ENCODE peak calls at places on chromosomes 6 and 20, in nine cellular contexts. One of them, this sample, is unnamed.

GRCh38 chr6:29953706-29954105 is 11.4 kb downstream of the HLA-A start:
- DNase-seq in breast epithelium: no peak
- DNase-seq in upper lobe of right lung: no peak
- DNase-seq in neuronal stem cell: no peak
- DNase-seq in Peyer's patch: no peak
- DNase-seq in SJSA1: no peak
- DNase-seq in ovary: no peak
- DNase-seq in endothelial cell of umbilical vein: no peak
- DNase-seq in PC-9: no peak
- DNase-seq in this sample: no peak

GRCh38 chr20:47905628-47906487 is 120.6 kb upstream of the SULF2 start:
- DNase-seq in PC-9: no peak
- DNase-seq in upper lobe of right lung: no peak
- DNase-seq in Peyer's patch: no peak
- DNase-seq in breast epithelium: no peak
- DNase-seq in neuronal stem cell: no peak
- DNase-seq in ovary: no peak
- DNase-seq in endothelial cell of umbilical vein: no peak
- DNase-seq in SJSA1: no peak
- DNase-seq in this sample: no peak

GRCh38 chr6:13457577-13457976 is 29.8 kb downstream of the GFOD1 start:
- DNase-seq in PC-9: no peak
- DNase-seq in ovary: no peak
- DNase-seq in Peyer's patch: no peak
- DNase-seq in upper lobe of right lung: no peak
- DNase-seq in endothelial cell of umbilical vein: no peak
- DNase-seq in SJSA1: no peak
- DNase-seq in breast epithelium: no peak
- DNase-seq in neuronal stem cell: no peak
- DNase-seq in this sample: no peak

GRCh38 chr6:37624606-37625574 is 72.8 kb downstream of the MDGA1 start:
- DNase-seq in SJSA1: no peak
- DNase-seq in Peyer's patch: peak; percentile 25
- DNase-seq in endothelial cell of umbilical vein: peak; percentile 27
- DNase-seq in neuronal stem cell: no peak
- DNase-seq in PC-9: peak; percentile 83
- DNase-seq in ovary: peak; percentile 62
- DNase-seq in upper lobe of right lung: peak; percentile 89
- DNase-seq in breast epithelium: no peak
- DNase-seq in this sample: no peak

GRCh38 chr20:47878601-47879004 is 93.3 kb upstream of the SULF2 start:
- DNase-seq in ovary: no peak
- DNase-seq in PC-9: peak; percentile 59
- DNase-seq in upper lobe of right lung: no peak
- DNase-seq in Peyer's patch: no peak
- DNase-seq in breast epithelium: no peak
- DNase-seq in SJSA1: no peak
- DNase-seq in endothelial cell of umbilical vein: peak; percentile 89
- DNase-seq in neuronal stem cell: no peak
- DNase-seq in this sample: no peak

GRCh38 chr20:62648318-62648995 is 6.2 kb downstream of the SLCO4A1 start:
- DNase-seq in ovary: no peak
- DNase-seq in endothelial cell of umbilical vein: no peak
- DNase-seq in SJSA1: no peak
- DNase-seq in Peyer's patch: no peak
- DNase-seq in breast epithelium: no peak
- DNase-seq in neuronal stem cell: no peak
- DNase-seq in upper lobe of right lung: no peak
- DNase-seq in PC-9: no peak
- DNase-seq in this sample: no peak

GRCh38 chr20:16694176-16694575 is 35.6 kb upstream of the SNRPB2 start:
- DNase-seq in upper lobe of right lung: no peak
- DNase-seq in ovary: no peak
- DNase-seq in endothelial cell of umbilical vein: no peak
- DNase-seq in breast epithelium: no peak
- DNase-seq in neuronal stem cell: no peak
- DNase-seq in PC-9: no peak
- DNase-seq in SJSA1: no peak
- DNase-seq in Peyer's patch: no peak
- DNase-seq in this sample: no peak

GRCh38 chr6:17341891-17342290 is 51.5 kb upstream of the CAP2 start:
- DNase-seq in Peyer's patch: no peak
- DNase-seq in endothelial cell of umbilical vein: no peak
- DNase-seq in PC-9: no peak
- DNase-seq in upper lobe of right lung: no peak
- DNase-seq in SJSA1: no peak
- DNase-seq in neuronal stem cell: no peak
- DNase-seq in ovary: no peak
- DNase-seq in breast epithelium: no peak
- DNase-seq in this sample: no peak

GRCh38 chr6:144417686-144418085 is 132.6 kb downstream of the UTRN start:
- DNase-seq in neuronal stem cell: no peak
- DNase-seq in SJSA1: no peak
- DNase-seq in Peyer's patch: no peak
- DNase-seq in endothelial cell of umbilical vein: peak; percentile 49
- DNase-seq in breast epithelium: no peak
- DNase-seq in PC-9: no peak
- DNase-seq in upper lobe of right lung: no peak
- DNase-seq in ovary: no peak
- DNase-seq in this sample: no peak

GRCh38 chr6:129621252-129621651 is 88.7 kb downstream of the ARHGAP18 start:
- DNase-seq in ovary: no peak
- DNase-seq in neuronal stem cell: no peak
- DNase-seq in Peyer's patch: no peak
- DNase-seq in SJSA1: no peak
- DNase-seq in upper lobe of right lung: no peak
- DNase-seq in PC-9: no peak
- DNase-seq in endothelial cell of umbilical vein: no peak
- DNase-seq in breast epithelium: no peak
- DNase-seq in this sample: no peak

GRCh38 chr6:53647437-53648094 is 18.0 kb downstream of the KLHL31 start:
- DNase-seq in SJSA1: peak; percentile 39
- DNase-seq in PC-9: no peak
- DNase-seq in ovary: no peak
- DNase-seq in endothelial cell of umbilical vein: no peak
- DNase-seq in upper lobe of right lung: no peak
- DNase-seq in breast epithelium: no peak
- DNase-seq in neuronal stem cell: no peak
- DNase-seq in Peyer's patch: peak; percentile 71
- DNase-seq in this sample: no peak

GRCh38 chr6:137864812-137865508 is 2.1 kb upstream of the TNFAIP3 start:
- DNase-seq in breast epithelium: no peak
- DNase-seq in upper lobe of right lung: no peak
- DNase-seq in PC-9: no peak
- DNase-seq in neuronal stem cell: no peak
- DNase-seq in SJSA1: no peak
- DNase-seq in Peyer's patch: no peak
- DNase-seq in ovary: no peak
- DNase-seq in endothelial cell of umbilical vein: no peak
- DNase-seq in this sample: no peak
- H3K27ac ChIP-seq in breast epithelium: no peak overlapping the region
- H3K27ac ChIP-seq in upper lobe of right lung: no peak overlapping the region
- H3K27ac ChIP-seq in PC-9: peak overlapping the region; percentile 80
- H3K27ac ChIP-seq in neuronal stem cell: no peak overlapping the region
- H3K27ac ChIP-seq in SJSA1: no peak overlapping the region
- H3K27ac ChIP-seq in Peyer's patch: no peak overlapping the region
- H3K27ac ChIP-seq in ovary: no peak overlapping the region
- H3K27ac ChIP-seq in endothelial cell of umbilical vein: no peak overlapping the region
- H3K27ac ChIP-seq in this sample: no peak overlapping the region

GRCh38 chr20:49583669-49584417 is 15.9 kb upstream of the PTGIS start:
- DNase-seq in PC-9: peak; percentile 88
- DNase-seq in breast epithelium: peak; percentile 48
- DNase-seq in SJSA1: no peak
- DNase-seq in neuronal stem cell: no peak
- DNase-seq in upper lobe of right lung: no peak
- DNase-seq in ovary: peak; percentile 86
- DNase-seq in endothelial cell of umbilical vein: peak; percentile 92
- DNase-seq in Peyer's patch: no peak
- DNase-seq in this sample: peak; percentile 93

GRCh38 chr20:49584418-49585382 is 16.8 kb upstream of the PTGIS start:
- DNase-seq in PC-9: peak; percentile 71
- DNase-seq in SJSA1: no peak
- DNase-seq in neuronal stem cell: no peak
- DNase-seq in upper lobe of right lung: no peak
- DNase-seq in ovary: no peak
- DNase-seq in Peyer's patch: no peak
- DNase-seq in breast epithelium: no peak
- DNase-seq in endothelial cell of umbilical vein: no peak
- DNase-seq in this sample: peak; percentile 64

GRCh38 chr20:49586967-49587587 is 19.1 kb upstream of the PTGIS start:
- DNase-seq in ovary: peak; percentile 49
- DNase-seq in SJSA1: no peak
- DNase-seq in endothelial cell of umbilical vein: peak; percentile 72
- DNase-seq in upper lobe of right lung: no peak
- DNase-seq in neuronal stem cell: no peak
- DNase-seq in Peyer's patch: no peak
- DNase-seq in PC-9: no peak
- DNase-seq in breast epithelium: no peak
- DNase-seq in this sample: peak; percentile 92

GRCh38 chr20:49583343-49583668 is 15.4 kb upstream of the PTGIS start:
- DNase-seq in ovary: no peak
- DNase-seq in SJSA1: no peak
- DNase-seq in PC-9: no peak
- DNase-seq in breast epithelium: no peak
- DNase-seq in upper lobe of right lung: no peak
- DNase-seq in Peyer's patch: no peak
- DNase-seq in neuronal stem cell: no peak
- DNase-seq in endothelial cell of umbilical vein: no peak
- DNase-seq in this sample: no peak

DNA sequence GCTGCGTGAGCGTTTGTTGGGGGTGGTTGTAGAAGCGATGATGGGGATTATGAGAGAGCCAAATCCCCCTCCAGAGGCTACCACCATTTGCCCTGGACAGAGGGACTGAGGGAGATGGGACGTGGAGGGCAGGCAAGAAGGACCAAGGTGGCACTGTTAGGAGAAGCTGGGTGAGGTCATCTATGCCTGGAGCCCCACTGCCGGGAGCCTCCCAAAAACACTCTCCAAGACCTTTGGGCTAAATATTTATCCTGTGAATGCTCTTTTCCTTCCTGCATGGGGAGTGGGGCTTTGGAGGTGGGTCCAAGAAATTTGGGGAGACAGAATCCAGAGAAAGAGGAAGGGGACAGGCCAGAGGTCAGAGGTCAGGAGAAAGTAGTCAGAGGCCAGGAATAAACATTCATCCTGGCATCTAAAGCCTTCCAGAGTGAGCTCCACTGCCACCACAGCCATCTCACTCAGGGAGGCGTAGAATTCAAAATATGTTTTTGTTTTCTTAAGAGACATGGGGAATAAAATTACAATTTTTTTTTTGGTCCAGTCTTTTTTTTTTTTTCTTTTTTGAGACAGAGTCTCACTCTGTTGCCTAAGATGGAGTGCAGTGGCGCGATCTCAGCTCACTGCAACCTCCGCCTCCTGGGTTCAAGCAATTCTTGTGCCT is 17.8 kb upstream of the PTGIS start:
- DNase-seq in ovary: peak; percentile 36
- DNase-seq in breast epithelium: no peak
- DNase-seq in upper lobe of right lung: no peak
- DNase-seq in SJSA1: no peak
- DNase-seq in neuronal stem cell: no peak
- DNase-seq in endothelial cell of umbilical vein: no peak
- DNase-seq in PC-9: peak; percentile 23
- DNase-seq in Peyer's patch: no peak
- DNase-seq in this sample: no peak
- H3K4me1 ChIP-seq in ovary: peaks cover 23% of the 10 kb centered on the region
- H3K4me1 ChIP-seq in breast epithelium: no peaks in the 10 kb centered on the region
- H3K4me1 ChIP-seq in upper lobe of right lung: peaks cover 28% of the 10 kb centered on the region
- H3K4me1 ChIP-seq in SJSA1: peaks cover 10% of the 10 kb centered on the region
- H3K4me1 ChIP-seq in neuronal stem cell: no peaks in the 10 kb centered on the region
- H3K4me1 ChIP-seq in endothelial cell of umbilical vein: peaks cover 2% of the 10 kb centered on the region
- H3K4me1 ChIP-seq in PC-9: peaks cover 97% of the 10 kb centered on the region
- H3K4me1 ChIP-seq in Peyer's patch: peaks cover 17% of the 10 kb centered on the region
- H3K4me1 ChIP-seq in this sample: peaks cover 47% of the 10 kb centered on the region

GRCh38 chr6:21437583-21437982 is 156.0 kb upstream of the SOX4 start:
- DNase-seq in PC-9: no peak
- DNase-seq in breast epithelium: no peak
- DNase-seq in endothelial cell of umbilical vein: no peak
- DNase-seq in upper lobe of right lung: no peak
- DNase-seq in neuronal stem cell: no peak
- DNase-seq in ovary: no peak
- DNase-seq in Peyer's patch: no peak
- DNase-seq in SJSA1: no peak
- DNase-seq in this sample: no peak

GRCh38 chr6:21436625-21437024 is 156.9 kb upstream of the SOX4 start:
- DNase-seq in SJSA1: no peak
- DNase-seq in breast epithelium: no peak
- DNase-seq in ovary: no peak
- DNase-seq in Peyer's patch: no peak
- DNase-seq in endothelial cell of umbilical vein: no peak
- DNase-seq in PC-9: no peak
- DNase-seq in upper lobe of right lung: no peak
- DNase-seq in neuronal stem cell: no peak
- DNase-seq in this sample: no peak

GRCh38 chr6:21438237-21438985 is 155.1 kb upstream of the SOX4 start:
- DNase-seq in upper lobe of right lung: no peak
- DNase-seq in endothelial cell of umbilical vein: no peak
- DNase-seq in neuronal stem cell: no peak
- DNase-seq in Peyer's patch: no peak
- DNase-seq in PC-9: no peak
- DNase-seq in ovary: no peak
- DNase-seq in SJSA1: no peak
- DNase-seq in breast epithelium: no peak
- DNase-seq in this sample: no peak

GRCh38 chr6:21441386-21441785 is 152.2 kb upstream of the SOX4 start:
- DNase-seq in SJSA1: no peak
- DNase-seq in neuronal stem cell: no peak
- DNase-seq in upper lobe of right lung: no peak
- DNase-seq in Peyer's patch: no peak
- DNase-seq in PC-9: no peak
- DNase-seq in endothelial cell of umbilical vein: no peak
- DNase-seq in breast epithelium: no peak
- DNase-seq in ovary: no peak
- DNase-seq in this sample: no peak

DNA sequence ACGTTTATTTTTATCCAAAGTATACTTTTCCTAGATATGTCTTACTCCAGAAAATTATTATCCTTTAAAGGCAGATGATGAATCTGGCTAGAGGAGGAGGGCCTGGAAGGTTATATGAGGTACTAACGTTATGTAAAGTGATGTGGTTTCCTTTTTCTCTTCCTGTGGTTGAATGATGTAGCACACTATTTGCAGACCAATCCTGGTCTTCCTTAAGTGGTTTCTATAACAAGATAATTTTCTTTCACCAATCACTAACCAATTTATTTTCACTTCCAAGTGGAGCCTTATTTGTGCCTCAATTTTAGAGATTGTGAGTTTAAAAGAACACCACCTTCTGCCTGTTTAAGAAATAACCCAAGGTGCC is 154.6 kb upstream of the SOX4 start:
- DNase-seq in endothelial cell of umbilical vein: no peak
- DNase-seq in PC-9: no peak
- DNase-seq in breast epithelium: no peak
- DNase-seq in Peyer's patch: no peak
- DNase-seq in neuronal stem cell: no peak
- DNase-seq in upper lobe of right lung: no peak
- DNase-seq in SJSA1: no peak
- DNase-seq in ovary: no peak
- DNase-seq in this sample: no peak
- H3K27ac ChIP-seq in endothelial cell of umbilical vein: no peak overlapping the region
- H3K27ac ChIP-seq in PC-9: no peak overlapping the region
- H3K27ac ChIP-seq in breast epithelium: no peak overlapping the region
- H3K27ac ChIP-seq in Peyer's patch: no peak overlapping the region
- H3K27ac ChIP-seq in neuronal stem cell: no peak overlapping the region
- H3K27ac ChIP-seq in upper lobe of right lung: no peak overlapping the region
- H3K27ac ChIP-seq in SJSA1: no peak overlapping the region
- H3K27ac ChIP-seq in ovary: no peak overlapping the region
- H3K27ac ChIP-seq in this sample: peak overlapping the region; percentile 22

GRCh38 chr6:15412767-15413166 is 166.9 kb downstream of the JARID2 start:
- DNase-seq in endothelial cell of umbilical vein: no peak
- DNase-seq in upper lobe of right lung: no peak
- DNase-seq in PC-9: no peak
- DNase-seq in Peyer's patch: no peak
- DNase-seq in SJSA1: no peak
- DNase-seq in neuronal stem cell: no peak
- DNase-seq in breast epithelium: no peak
- DNase-seq in ovary: no peak
- DNase-seq in this sample: no peak
- H3K4me1 ChIP-seq in endothelial cell of umbilical vein: no peaks in the 10 kb centered on the region
- H3K4me1 ChIP-seq in upper lobe of right lung: peaks cover 9% of the 10 kb centered on the region
- H3K4me1 ChIP-seq in PC-9: peaks cover 41% of the 10 kb centered on the region
- H3K4me1 ChIP-seq in Peyer's patch: peaks cover 13% of the 10 kb centered on the region
- H3K4me1 ChIP-seq in SJSA1: peaks cover 14% of the 10 kb centered on the region
- H3K4me1 ChIP-seq in neuronal stem cell: peaks cover 6% of the 10 kb centered on the region
- H3K4me1 ChIP-seq in breast epithelium: no peaks in the 10 kb centered on the region
- H3K4me1 ChIP-seq in ovary: peaks cover 6% of the 10 kb centered on the region
- H3K4me1 ChIP-seq in this sample: no peaks in the 10 kb centered on the region

This sample was measured in uterus.